ENCODE peak calls at places on chromosomes 6 and 20, in five cellular contexts. B, F, L, C and G are unnamed samples.

GRCh38 chr6:68778356-68779020 is 143.4 kb downstream of the ADGRB3 start:
- DNase-seq in B (no peak), F (no peak), L (no peak), C (no peak), G (no peak)

GRCh38 chr6:134451529-134451928 is 133.6 kb upstream of the SGK1 start:
- DNase-seq in B (no peak), F (no peak), L (no peak), C (no peak), G (no peak)

GRCh38 chr6:25066593-25066992 is 130.8 kb upstream of the RIPOR2 start:
- DNase-seq in B (no peak), F (no peak), L (no peak), C (no peak), G (no peak)

GRCh38 chr20:50783390-50783789 is 11.5 kb upstream of the BCAS4 start:
- DNase-seq in B (no peak), F (no peak), L (no peak), C (no peak), G (no peak)

GRCh38 chr6:33850869-33851541 is 47.2 kb upstream of the MLN start:
- DNase-seq in B (no peak), F (no peak), L (no peak), C (no peak), G (no peak)

GRCh38 chr6:22027226-22027725 is 269.6 kb downstream of the PRL start:
- DNase-seq in B (no peak), F (no peak), L (no peak), C (no peak), G (no peak)

GRCh38 chr20:20521736-20522135 is 153.8 kb downstream of the INSM1 start:
- DNase-seq in B (no peak), F (no peak), L (no peak), C (no peak), G (no peak)

GRCh38 chr6:79671605-79672266 is 40.6 kb downstream of the SH3BGRL2 start:
- DNase-seq in B (peak), F (no peak), L (peak), C (no peak), G (peak)

GRCh38 chr20:42027746-42028268 is 409.6 kb upstream of the CHD6 start:
- DNase-seq in B (no peak), F (no peak), L (no peak), C (no peak), G (no peak)

GRCh38 chr6:30834643-30835042 is 49.7 kb upstream of the DDR1 start:
- DNase-seq in B (no peak), F (no peak), L (no peak), C (no peak), G (no peak)

GRCh38 chr6:149903938-149904611 is 6.2 kb upstream of the RAET1E start:
- DNase-seq in B (no peak), F (no peak), L (no peak), C (no peak), G (no peak)

GRCh38 chr6:97669191-97669651 is 386.2 kb upstream of the MMS22L start:
- DNase-seq in B (no peak), F (no peak), L (no peak), C (peak), G (no peak)

GRCh38 chr20:445514-446336 is 16.6 kb downstream of the TBC1D20 start:
- DNase-seq in B (no peak), F (no peak), L (no peak), C (no peak), G (no peak)

GRCh38 chr6:5175195-5175594 is 85.6 kb downstream of the LYRM4 start:
- DNase-seq in B (no peak), F (no peak), L (no peak), C (no peak), G (no peak)

GRCh38 chr6:89148016-89148750 is 2.3 kb downstream of the PM20D2 start:
- DNase-seq in B (no peak), F (no peak), L (no peak), C (no peak), G (no peak)

GRCh38 chr6:89146748-89147715 is 1.2 kb downstream of the PM20D2 start:
- DNase-seq in B (no peak), F (no peak), L (peak), C (no peak), G (peak)

GRCh38 chr6:89144358-89145041 is 1.4 kb upstream of the PM20D2 start:
- DNase-seq in B (no peak), F (no peak), L (no peak), C (no peak), G (no peak)

GRCh38 chr6:89145461-89145961 is 344 bp upstream of the PM20D2 start:
- DNase-seq in B (no peak), F (no peak), L (peak), C (peak), G (peak)

DNA sequence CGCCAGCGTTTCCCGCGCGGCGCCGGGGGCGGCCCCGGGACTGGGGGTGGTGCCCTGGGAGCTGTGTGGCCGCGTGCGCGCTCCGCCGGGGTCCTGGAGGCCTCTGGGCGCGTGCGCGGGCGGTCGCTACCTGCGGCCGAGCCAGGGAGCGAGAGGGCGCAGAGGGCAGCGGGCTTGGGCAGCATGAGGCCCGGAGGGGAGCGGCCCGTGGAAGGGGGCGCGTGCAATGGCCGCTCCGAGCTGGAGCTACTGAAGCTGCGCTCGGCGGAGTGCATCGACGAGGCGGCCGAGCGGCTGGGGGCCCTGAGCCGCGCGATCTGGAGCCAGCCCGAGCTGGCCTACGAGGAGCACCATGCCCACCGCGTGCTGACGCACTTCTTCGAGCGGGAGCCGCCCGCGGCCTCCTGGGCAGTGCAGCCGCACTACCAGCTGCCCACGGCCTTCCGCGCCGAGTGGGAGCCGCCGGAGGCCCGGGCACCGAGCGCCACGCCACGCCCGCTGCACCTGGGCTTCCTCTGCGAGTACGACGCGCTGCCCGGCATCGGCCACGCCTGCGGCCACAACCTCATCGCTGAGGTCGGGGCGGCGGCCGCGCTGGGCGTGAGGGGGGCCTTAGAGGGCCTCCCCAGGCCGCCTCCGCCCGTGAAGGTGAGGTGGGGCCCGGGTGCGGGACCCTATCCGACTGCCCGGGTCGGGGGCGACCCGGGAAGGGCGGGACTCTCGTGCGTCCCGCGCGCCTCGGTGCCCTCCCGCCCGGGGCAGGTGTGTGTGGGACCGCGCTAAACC is at the start of gene PM20D2:
- DNase-seq in B (no peak), F (no peak), L (peak), C (no peak), G (peak)
- H3K27ac ChIP-seq in B (peak), F (peak), L (peak), C (peak), G (peak)

GRCh38 chr6:51049983-51050877 is 231.6 kb downstream of the TFAP2B start:
- DNase-seq in B (no peak), F (no peak), L (no peak), C (no peak), G (no peak)

GRCh38 chr6:51049288-51049982 is 230.8 kb downstream of the TFAP2B start:
- DNase-seq in B (no peak), F (no peak), L (no peak), C (no peak), G (no peak)

DNA sequence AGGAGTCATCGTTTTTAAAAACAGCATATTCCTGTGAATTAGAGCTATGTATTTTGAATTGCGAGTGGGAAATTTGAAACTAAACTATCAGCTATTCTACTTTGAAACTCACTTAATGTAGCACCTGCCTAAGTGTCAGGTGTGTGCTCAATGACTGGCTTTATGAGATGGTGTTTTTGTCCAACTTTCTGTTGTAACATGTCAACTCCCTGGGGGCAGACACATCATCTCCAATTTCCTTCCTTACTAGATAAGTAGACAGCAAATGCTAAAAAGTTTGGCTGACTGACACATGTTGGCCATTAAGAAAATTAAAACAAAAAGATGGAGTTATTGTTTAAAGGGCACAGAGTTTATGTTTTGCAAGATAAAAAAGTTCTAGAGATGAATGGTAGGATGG is 226.9 kb downstream of the TFAP2B start:
- DNase-seq in B (no peak), F (no peak), L (no peak), C (no peak), G (no peak)
- TF ChIP-seq POLR2A in B (no peak), F (no peak), L (no peak), C (no peak), G (no peak)

DNA sequence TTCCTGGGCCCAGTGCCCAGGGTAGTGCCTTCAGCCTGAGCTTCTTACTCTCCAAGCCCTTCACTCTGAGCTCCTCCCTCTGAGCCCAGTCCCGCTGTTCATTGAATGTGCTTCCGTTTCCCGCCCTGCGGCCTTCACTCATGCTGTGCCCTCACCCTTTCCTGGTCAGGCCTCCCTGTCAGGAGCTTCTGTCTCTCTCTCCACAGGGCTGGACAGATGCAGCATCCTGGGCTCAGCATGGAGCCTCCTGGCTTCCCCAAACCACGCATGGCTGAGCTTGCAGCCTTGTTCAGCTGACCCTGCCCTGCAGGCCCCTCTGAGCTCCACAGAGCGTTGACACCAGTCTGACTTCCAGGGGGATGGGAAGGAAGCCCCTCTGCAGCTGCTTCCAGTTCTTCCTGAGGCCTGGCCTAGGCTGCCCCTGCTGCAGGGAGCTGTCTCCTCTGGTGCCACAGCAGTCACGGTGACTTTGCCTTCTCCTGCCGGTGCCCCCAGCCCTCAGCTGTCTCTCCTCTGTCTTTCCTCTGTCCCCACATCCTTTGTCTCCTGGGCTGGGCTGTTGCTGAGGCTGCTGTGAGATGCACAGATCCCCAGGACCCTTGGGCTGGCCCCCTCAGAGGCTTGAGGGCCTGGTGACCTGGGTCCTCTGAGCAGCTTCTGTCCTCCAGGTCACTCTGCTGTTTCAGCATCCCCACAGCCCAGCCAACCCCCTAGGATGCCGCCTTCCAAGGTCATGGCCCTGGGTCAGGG is 7.9 kb upstream of the MYT1 start:
- DNase-seq in B (no peak), F (no peak), L (no peak), C (no peak), G (no peak)
- TF ChIP-seq POLR2AphosphoS5 in B (no peak), F (no peak), L (no peak), C (no peak), G (no peak)

DNA sequence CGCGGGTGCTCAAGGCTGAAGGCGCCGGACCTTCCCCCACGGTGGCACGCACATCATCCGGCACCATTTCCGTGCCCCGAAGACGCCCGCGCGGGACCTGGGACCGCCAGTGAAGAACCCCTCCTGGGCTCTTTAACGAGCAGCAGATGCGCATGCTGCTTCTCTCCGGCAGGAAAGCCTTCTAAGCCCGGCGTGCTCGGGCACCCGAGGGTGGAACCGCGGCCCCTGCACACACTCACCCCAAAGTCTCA is 220 bp downstream of the FOXQ1 start:
- DNase-seq in B (no peak), F (no peak), L (no peak), C (no peak), G (no peak)
- H3K27ac ChIP-seq in B (peak), F (peak), L (no peak), C (no peak), G (peak)

GRCh38 chr6:43771210-43771857 is 1.3 kb downstream of the VEGFA start:
- DNase-seq in B (peak), F (peak), L (peak), C (no peak), G (peak)
- TF ChIP-seq POLR2A in B (peak), F (no peak), L (no peak), C (peak), G (no peak)

DNA sequence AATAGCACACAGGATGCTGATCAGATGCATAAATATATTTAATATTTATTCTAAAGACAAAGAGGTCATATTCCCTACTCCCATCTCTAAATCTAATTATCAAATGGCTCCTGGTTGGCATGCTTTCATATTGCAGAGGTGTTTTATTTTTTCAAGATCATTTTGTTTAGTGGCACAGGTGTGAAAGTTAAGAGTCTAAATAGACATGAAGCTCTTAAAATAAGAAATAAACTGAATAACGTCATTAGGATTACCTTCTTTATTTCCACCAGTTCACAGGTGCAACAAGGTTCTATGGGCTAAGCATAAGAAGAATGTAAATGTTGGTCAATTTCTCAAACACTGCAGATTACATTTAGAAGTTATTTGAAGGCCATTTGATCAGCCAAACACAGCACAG is 7.1 kb upstream of the CYP24A1 start:
- DNase-seq in B (no peak), F (no peak), L (no peak), C (no peak), G (no peak)
- TF ChIP-seq POLR2AphosphoS5 in B (no peak), F (no peak), L (no peak), C (no peak), G (no peak)

GRCh38 chr6:111583221-111583620 is 22.5 kb downstream of the TRAF3IP2 start:
- DNase-seq in B (no peak), F (no peak), L (no peak), C (no peak), G (no peak)

GRCh38 chr6:111581957-111582356 is 23.7 kb downstream of the TRAF3IP2 start:
- DNase-seq in B (no peak), F (no peak), L (no peak), C (no peak), G (no peak)

GRCh38 chr6:111585241-111585968 is 20.3 kb downstream of the TRAF3IP2 start:
- DNase-seq in B (no peak), F (no peak), L (no peak), C (no peak), G (no peak)

GRCh38 chr6:111585969-111586315 is 19.7 kb downstream of the TRAF3IP2 start:
- DNase-seq in B (no peak), F (no peak), L (no peak), C (no peak), G (no peak)

DNA sequence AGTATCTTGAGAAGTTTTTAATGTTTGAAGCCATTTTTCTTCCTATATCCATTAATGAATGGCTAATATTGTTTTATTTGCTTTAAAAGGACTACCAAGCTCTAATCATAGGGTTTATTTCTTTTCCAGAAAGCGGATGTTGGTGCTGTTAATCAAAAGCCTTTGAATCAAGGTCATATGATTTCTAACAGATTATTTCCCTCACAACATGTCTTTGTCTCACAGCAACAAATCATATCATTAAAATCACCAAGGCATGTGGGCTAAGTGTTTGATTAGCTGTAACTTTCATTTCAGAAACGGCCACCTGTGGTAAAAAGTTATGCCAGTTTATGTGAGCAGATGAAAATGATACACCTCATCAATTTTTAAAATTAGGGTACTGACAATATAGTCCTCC is 21.7 kb downstream of the TRAF3IP2 start:
- DNase-seq in B (no peak), F (no peak), L (no peak), C (no peak), G (no peak)
- H3K27ac ChIP-seq in B (peak), F (peak), L (no peak), C (no peak), G (no peak)

GRCh38 chr20:48012401-48012974 is 227.2 kb upstream of the SULF2 start:
- DNase-seq in B (no peak), F (no peak), L (no peak), C (no peak), G (no peak)
- TF ChIP-seq POLR2A in B (no peak), F (no peak), L (no peak), C (no peak), G (no peak)

DNA sequence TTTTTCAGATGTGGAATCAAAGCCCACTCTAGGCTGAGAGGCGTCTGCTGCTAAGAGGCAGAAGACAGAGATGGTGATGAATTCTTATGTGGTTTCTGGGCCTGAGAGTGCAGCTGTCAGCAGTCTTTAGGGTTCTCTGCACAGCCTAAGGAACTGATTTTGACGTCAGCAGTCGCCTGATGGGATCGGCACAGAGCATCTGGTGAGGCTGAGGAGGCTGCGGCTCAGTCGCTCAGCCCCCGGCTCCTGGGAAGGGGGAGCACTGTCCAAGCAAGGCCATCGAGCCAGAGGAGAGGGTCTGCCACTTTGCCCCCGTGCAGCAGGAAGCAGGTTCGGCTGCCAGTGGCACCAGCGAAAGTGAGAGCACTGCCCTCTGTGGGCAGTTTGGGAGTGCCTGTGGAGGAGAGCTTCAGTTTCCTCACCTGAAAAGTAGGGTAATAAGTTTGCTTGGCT is 92.5 kb downstream of the TCP11 start:
- DNase-seq in B (no peak), F (no peak), L (no peak), C (no peak), G (no peak)
- TF ChIP-seq POLR2AphosphoS5 in B (no peak), F (no peak), L (no peak), C (no peak), G (no peak)